ENCODE peak calls at places on chromosomes 4 and X, in six cellular contexts. K is EH; R is NCI-H524; A is neural crest cell; L is activated naive CD4-positive, alpha-beta T cell treated with anti-CD3 and anti-CD28 coated beads for 36 hours; W is osteoblast. V is an unnamed sample.

GRCh38 chrX:2351321-2351720 is 149.5 kb downstream of the DHRSX start:
- DNase-seq in L (no peak), W (peak), R (no peak), A (no peak), K (peak), V (no peak)

GRCh38 chr4:70863099-70863790 is 23.6 kb upstream of the GRSF1 start:
- DNase-seq in W (peak), K (peak), R (no peak), A (no peak), L (peak), V (no peak)

GRCh38 chr4:26288308-26288982 is 32.4 kb upstream of the RBPJ start:
- DNase-seq in R (no peak), L (peak), W (peak), K (peak), A (no peak), V (no peak)

GRCh38 chrX:15151267-15152196 is 118.4 kb downstream of the ASB9 start:
- DNase-seq in R (no peak), K (peak), W (no peak), A (no peak), L (peak), V (no peak)

GRCh38 chrX:22395372-22395771 is 122.7 kb downstream of the CBLL2 start:
- DNase-seq in R (no peak), L (no peak), A (no peak), K (peak), W (no peak), V (no peak)

GRCh38 chr4:39657465-39657864 is 18.8 kb upstream of the SMIM14 start:
- DNase-seq in A (no peak), L (no peak), W (no peak), R (no peak), K (no peak), V (no peak)

GRCh38 chr4:83170952-83171399 is 56.4 kb upstream of the PLAC8 start:
- DNase-seq in A (no peak), R (no peak), K (no peak), W (no peak), L (peak), V (no peak)

GRCh38 chrX:136622568-136622967 is 25.4 kb upstream of the CD40LG start:
- DNase-seq in K (no peak), A (no peak), L (no peak), W (no peak), R (no peak), V (no peak)

GRCh38 chrX:121161501-121161933 is 114.1 kb downstream of the GLUD2 start:
- DNase-seq in K (no peak), A (no peak), L (peak), W (no peak), R (no peak), V (no peak)

GRCh38 chrX:1159515-1159914 is 52.9 kb downstream of the CRLF2 start:
- DNase-seq in W (no peak), K (no peak), A (no peak), R (no peak), L (no peak), V (no peak)

GRCh38 chrX:10755477-10756334 is 135.3 kb upstream of the MID1 start:
- DNase-seq in A (no peak), W (peak), R (no peak), L (no peak), K (peak), V (peak)

GRCh38 chr4:2141762-2142520 is 82.8 kb downstream of the NAT8L start:
- DNase-seq in K (no peak), L (peak), W (no peak), A (peak), R (no peak), V (peak)

GRCh38 chr4:44210750-44211149 is 237.9 kb downstream of the KCTD8 start:
- DNase-seq in W (no peak), R (no peak), L (no peak), A (no peak), K (no peak), V (no peak)

GRCh38 chr4:13103382-13104015 is 380.6 kb downstream of the RAB28 start:
- DNase-seq in L (no peak), A (no peak), W (no peak), R (no peak), K (no peak), V (no peak)

GRCh38 chr4:74529284-74530041 is 84.5 kb downstream of the AREG start:
- DNase-seq in A (no peak), L (no peak), K (no peak), R (no peak), W (no peak), V (no peak)

GRCh38 chrX:6456196-6456595 is 78.7 kb downstream of the VCX3A start:
- DNase-seq in W (no peak), K (no peak), R (no peak), A (no peak), L (no peak), V (peak)

GRCh38 chr4:135194477-135194876 is 992.9 kb upstream of the PABPC4L start:
- DNase-seq in R (no peak), K (no peak), W (no peak), A (no peak), L (no peak), V (no peak)

GRCh38 chrX:40496728-40497127 is 84.0 kb upstream of the ATP6AP2 start:
- DNase-seq in W (peak), R (peak), A (no peak), K (no peak), L (no peak), V (no peak)

GRCh38 chr4:87141428-87141827 is 79.0 kb downstream of the KLHL8 start:
- DNase-seq in A (no peak), R (no peak), L (no peak), W (no peak), K (no peak), V (no peak)

GRCh38 chrX:78527818-78528217 is 131.3 kb downstream of the RTL3 start:
- DNase-seq in L (no peak), R (no peak), K (no peak), W (no peak), A (no peak), V (no peak)

GRCh38 chr4:102665527-102665926 is 95.2 kb downstream of the MANBA start:
- DNase-seq in R (no peak), K (peak), A (no peak), L (no peak), W (peak), V (no peak)

GRCh38 chr4:78656968-78657445 is 105.4 kb downstream of the ANXA3 start:
- DNase-seq in R (no peak), L (peak), W (no peak), K (no peak), A (no peak), V (no peak)

GRCh38 chrX:68719181-68719903 is 71.9 kb downstream of the STARD8 start:
- DNase-seq in W (peak), A (no peak), R (no peak), K (no peak), L (no peak), V (no peak)

GRCh38 chr4:99723555-99724450 is 66.2 kb upstream of the C4orf54 start:
- DNase-seq in R (no peak), A (no peak), L (peak), K (peak), W (peak), V (no peak)

GRCh38 chr4:61520688-61521160 is 320.6 kb downstream of the ADGRL3 start:
- DNase-seq in K (no peak), W (no peak), A (no peak), L (no peak), R (no peak), V (no peak)

GRCh38 chr4:180664766-180665368 is 1578.3 kb upstream of the TENM3 start:
- DNase-seq in L (peak), W (no peak), R (peak), K (peak), A (peak), V (peak)

GRCh38 chr4:26051278-26051677 is 137.3 kb downstream of the SMIM20 start:
- DNase-seq in L (no peak), K (no peak), R (no peak), A (no peak), W (no peak), V (no peak)

GRCh38 chr4:184099033-184099432 is 118.6 kb downstream of the ENPP6 start:
- DNase-seq in L (no peak), K (no peak), A (no peak), R (no peak), W (no peak), V (no peak)

GRCh38 chr4:90025248-90025647 is 101.9 kb upstream of the CCSER1 start:
- DNase-seq in A (no peak), L (no peak), R (no peak), K (no peak), W (no peak), V (no peak)

GRCh38 chr4:109574443-109574850 is 14.4 kb downstream of the MCUB start:
- DNase-seq in R (peak), L (peak), K (no peak), W (no peak), A (no peak), V (no peak)

GRCh38 chrX:37679888-37680287 is 5.7 kb upstream of the XK start:
- DNase-seq in L (no peak), A (no peak), K (no peak), R (no peak), W (no peak), V (no peak)

GRCh38 chr4:121353213-121353612 is 27.6 kb downstream of the QRFPR start:
- DNase-seq in L (no peak), R (no peak), A (no peak), W (no peak), K (no peak), V (no peak)

GRCh38 chr4:40540801-40541200 is 88.9 kb downstream of the RBM47 start:
- DNase-seq in L (no peak), K (no peak), W (no peak), R (no peak), A (no peak), V (no peak)

GRCh38 chrX:131288738-131289511 is at the start of gene IGSF1:
- DNase-seq in W (peak), A (peak), R (peak), L (no peak), K (no peak), V (peak)

GRCh38 chrX:16659326-16659725 is 9.4 kb downstream of the S100G start:
- DNase-seq in R (no peak), A (no peak), W (no peak), K (peak), L (no peak), V (no peak)

GRCh38 chr4:73066928-73067327 is 2.6 kb downstream of the COX18 start:
- DNase-seq in R (no peak), K (no peak), W (no peak), A (no peak), L (peak), V (no peak)

GRCh38 chr4:24734511-24734910 is 60.9 kb upstream of the SOD3 start:
- DNase-seq in W (no peak), A (no peak), L (no peak), K (peak), R (no peak), V (no peak)

GRCh38 chr4:1381944-1382541 is 24.2 kb downstream of the NKX1-1 start:
- DNase-seq in W (peak), K (no peak), L (no peak), A (no peak), R (no peak), V (no peak)

GRCh38 chr4:47704693-47705325 is 133.1 kb downstream of the CORIN start:
- DNase-seq in K (peak), A (peak), R (peak), W (no peak), L (peak), V (peak)